ENCODE peak calls at places on chromosomes 5 and 9, in five cellular contexts. One of them, this sample, is unnamed.

GRCh38 chr5:178460598-178461425 is 129.4 kb downstream of the COL23A1 start:
- DNase-seq in GM13977: peak; percentile 47
- DNase-seq in KBM-7: peak; percentile 51
- DNase-seq in stimulated activated CD4-positive, alpha-beta T cell treated with anti-CD3 and anti-CD28 coated beads, Interleukin-15, amount 100 ng/mL, for 48 hours: peak; percentile 48
- DNase-seq in endothelial cell of umbilical vein: peak; percentile 43
- DNase-seq in this sample: peak; percentile 86

GRCh38 chr5:151684690-151685361 is 1.9 kb downstream of the SPARC start:
- DNase-seq in endothelial cell of umbilical vein: peak; percentile 92
- DNase-seq in stimulated activated CD4-positive, alpha-beta T cell treated with anti-CD3 and anti-CD28 coated beads, Interleukin-15, amount 100 ng/mL, for 48 hours: no peak
- DNase-seq in GM13977: no peak
- DNase-seq in KBM-7: peak; percentile 6
- DNase-seq in this sample: peak; percentile 99

GRCh38 chr9:33130961-33131360 is 36.2 kb downstream of the B4GALT1 start:
- DNase-seq in KBM-7: no peak
- DNase-seq in stimulated activated CD4-positive, alpha-beta T cell treated with anti-CD3 and anti-CD28 coated beads, Interleukin-15, amount 100 ng/mL, for 48 hours: no peak
- DNase-seq in endothelial cell of umbilical vein: no peak
- DNase-seq in GM13977: no peak
- DNase-seq in this sample: no peak

GRCh38 chr5:60872892-60873291 is 28.8 kb upstream of the ELOVL7 start:
- DNase-seq in KBM-7: no peak
- DNase-seq in stimulated activated CD4-positive, alpha-beta T cell treated with anti-CD3 and anti-CD28 coated beads, Interleukin-15, amount 100 ng/mL, for 48 hours: no peak
- DNase-seq in endothelial cell of umbilical vein: no peak
- DNase-seq in GM13977: no peak
- DNase-seq in this sample: no peak

GRCh38 chr9:115198018-115198417 is 80.1 kb upstream of the TNC start:
- DNase-seq in stimulated activated CD4-positive, alpha-beta T cell treated with anti-CD3 and anti-CD28 coated beads, Interleukin-15, amount 100 ng/mL, for 48 hours: no peak
- DNase-seq in endothelial cell of umbilical vein: no peak
- DNase-seq in KBM-7: no peak
- DNase-seq in GM13977: no peak
- DNase-seq in this sample: peak; percentile 67

GRCh38 chr5:93107828-93108520 is 473.0 kb downstream of the NR2F1-AS1 start:
- DNase-seq in GM13977: no peak
- DNase-seq in KBM-7: no peak
- DNase-seq in stimulated activated CD4-positive, alpha-beta T cell treated with anti-CD3 and anti-CD28 coated beads, Interleukin-15, amount 100 ng/mL, for 48 hours: no peak
- DNase-seq in endothelial cell of umbilical vein: no peak
- DNase-seq in this sample: no peak

GRCh38 chr9:126696764-126697145 is 83.0 kb downstream of the LMX1B start:
- DNase-seq in stimulated activated CD4-positive, alpha-beta T cell treated with anti-CD3 and anti-CD28 coated beads, Interleukin-15, amount 100 ng/mL, for 48 hours: no peak
- DNase-seq in endothelial cell of umbilical vein: no peak
- DNase-seq in GM13977: no peak
- DNase-seq in KBM-7: no peak
- DNase-seq in this sample: no peak

GRCh38 chr9:116149844-116150243 is 3.7 kb upstream of the PAPPA start:
- DNase-seq in stimulated activated CD4-positive, alpha-beta T cell treated with anti-CD3 and anti-CD28 coated beads, Interleukin-15, amount 100 ng/mL, for 48 hours: no peak
- DNase-seq in KBM-7: peak; percentile 37
- DNase-seq in GM13977: peak; percentile 48
- DNase-seq in endothelial cell of umbilical vein: no peak
- DNase-seq in this sample: peak; percentile 57

GRCh38 chr9:110763568-110763967 is 95.0 kb downstream of the MUSK start:
- DNase-seq in GM13977: no peak
- DNase-seq in stimulated activated CD4-positive, alpha-beta T cell treated with anti-CD3 and anti-CD28 coated beads, Interleukin-15, amount 100 ng/mL, for 48 hours: no peak
- DNase-seq in KBM-7: no peak
- DNase-seq in endothelial cell of umbilical vein: no peak
- DNase-seq in this sample: no peak

GRCh38 chr5:157870837-157871834 is 12.2 kb upstream of the CLINT1 start:
- DNase-seq in stimulated activated CD4-positive, alpha-beta T cell treated with anti-CD3 and anti-CD28 coated beads, Interleukin-15, amount 100 ng/mL, for 48 hours: no peak
- DNase-seq in KBM-7: peak; percentile 25
- DNase-seq in endothelial cell of umbilical vein: peak; percentile 73
- DNase-seq in GM13977: peak; percentile 58
- DNase-seq in this sample: peak; percentile 45

GRCh38 chr5:79743846-79744605 is 54.4 kb downstream of the CMYA5 start:
- DNase-seq in GM13977: no peak
- DNase-seq in stimulated activated CD4-positive, alpha-beta T cell treated with anti-CD3 and anti-CD28 coated beads, Interleukin-15, amount 100 ng/mL, for 48 hours: no peak
- DNase-seq in endothelial cell of umbilical vein: no peak
- DNase-seq in KBM-7: no peak
- DNase-seq in this sample: peak; percentile 65

GRCh38 chr9:95481000-95481399 is 35.8 kb downstream of the PTCH1 start:
- DNase-seq in stimulated activated CD4-positive, alpha-beta T cell treated with anti-CD3 and anti-CD28 coated beads, Interleukin-15, amount 100 ng/mL, for 48 hours: no peak
- DNase-seq in GM13977: peak; percentile 50
- DNase-seq in KBM-7: no peak
- DNase-seq in endothelial cell of umbilical vein: no peak
- DNase-seq in this sample: no peak

GRCh38 chr9:128088253-128088945 is 20.4 kb downstream of the SLC25A25 start:
- DNase-seq in stimulated activated CD4-positive, alpha-beta T cell treated with anti-CD3 and anti-CD28 coated beads, Interleukin-15, amount 100 ng/mL, for 48 hours: no peak
- DNase-seq in GM13977: no peak
- DNase-seq in KBM-7: no peak
- DNase-seq in endothelial cell of umbilical vein: no peak
- DNase-seq in this sample: no peak

GRCh38 chr5:113081881-113082546 is 105.4 kb downstream of the DCP2 start:
- DNase-seq in stimulated activated CD4-positive, alpha-beta T cell treated with anti-CD3 and anti-CD28 coated beads, Interleukin-15, amount 100 ng/mL, for 48 hours: no peak
- DNase-seq in endothelial cell of umbilical vein: peak; percentile 94
- DNase-seq in KBM-7: no peak
- DNase-seq in GM13977: no peak
- DNase-seq in this sample: no peak

GRCh38 chr9:120869726-120870125 is 7.3 kb downstream of the PHF19 start:
- DNase-seq in stimulated activated CD4-positive, alpha-beta T cell treated with anti-CD3 and anti-CD28 coated beads, Interleukin-15, amount 100 ng/mL, for 48 hours: no peak
- DNase-seq in KBM-7: no peak
- DNase-seq in endothelial cell of umbilical vein: no peak
- DNase-seq in GM13977: no peak
- DNase-seq in this sample: no peak

GRCh38 chr5:122499617-122500016 is 187.6 kb downstream of the SNCAIP start:
- DNase-seq in GM13977: no peak
- DNase-seq in KBM-7: no peak
- DNase-seq in endothelial cell of umbilical vein: no peak
- DNase-seq in stimulated activated CD4-positive, alpha-beta T cell treated with anti-CD3 and anti-CD28 coated beads, Interleukin-15, amount 100 ng/mL, for 48 hours: no peak
- DNase-seq in this sample: no peak

GRCh38 chr5:113232667-113233066 is 202.1 kb downstream of the TSSK1B start:
- DNase-seq in stimulated activated CD4-positive, alpha-beta T cell treated with anti-CD3 and anti-CD28 coated beads, Interleukin-15, amount 100 ng/mL, for 48 hours: no peak
- DNase-seq in endothelial cell of umbilical vein: peak; percentile 60
- DNase-seq in GM13977: no peak
- DNase-seq in KBM-7: no peak
- DNase-seq in this sample: no peak

GRCh38 chr5:173191015-173191414 is 44.0 kb downstream of the NKX2-5 start:
- DNase-seq in endothelial cell of umbilical vein: no peak
- DNase-seq in stimulated activated CD4-positive, alpha-beta T cell treated with anti-CD3 and anti-CD28 coated beads, Interleukin-15, amount 100 ng/mL, for 48 hours: no peak
- DNase-seq in KBM-7: no peak
- DNase-seq in GM13977: no peak
- DNase-seq in this sample: no peak

GRCh38 chr9:38312406-38312805 is 80.1 kb upstream of the ALDH1B1 start:
- DNase-seq in stimulated activated CD4-positive, alpha-beta T cell treated with anti-CD3 and anti-CD28 coated beads, Interleukin-15, amount 100 ng/mL, for 48 hours: no peak
- DNase-seq in GM13977: no peak
- DNase-seq in KBM-7: no peak
- DNase-seq in endothelial cell of umbilical vein: no peak
- DNase-seq in this sample: no peak

GRCh38 chr5:133754575-133755169 is 142.3 kb upstream of the FSTL4 start:
- DNase-seq in stimulated activated CD4-positive, alpha-beta T cell treated with anti-CD3 and anti-CD28 coated beads, Interleukin-15, amount 100 ng/mL, for 48 hours: peak; percentile 6
- DNase-seq in KBM-7: peak; percentile 40
- DNase-seq in GM13977: peak; percentile 53
- DNase-seq in endothelial cell of umbilical vein: peak; percentile 21
- DNase-seq in this sample: peak; percentile 74

GRCh38 chr9:93091453-93092081 is 4.5 kb upstream of the CARD19 start:
- DNase-seq in endothelial cell of umbilical vein: peak; percentile 29
- DNase-seq in KBM-7: no peak
- DNase-seq in GM13977: no peak
- DNase-seq in stimulated activated CD4-positive, alpha-beta T cell treated with anti-CD3 and anti-CD28 coated beads, Interleukin-15, amount 100 ng/mL, for 48 hours: peak; percentile 73
- DNase-seq in this sample: peak; percentile 65

GRCh38 chr5:181086410-181087229 is 44.3 kb downstream of the OR2V1 start:
- DNase-seq in GM13977: no peak
- DNase-seq in stimulated activated CD4-positive, alpha-beta T cell treated with anti-CD3 and anti-CD28 coated beads, Interleukin-15, amount 100 ng/mL, for 48 hours: no peak
- DNase-seq in KBM-7: no peak
- DNase-seq in endothelial cell of umbilical vein: no peak
- DNase-seq in this sample: no peak

GRCh38 chr9:93673844-93674334 is 97.5 kb downstream of the PHF2 start:
- DNase-seq in endothelial cell of umbilical vein: no peak
- DNase-seq in KBM-7: no peak
- DNase-seq in GM13977: no peak
- DNase-seq in stimulated activated CD4-positive, alpha-beta T cell treated with anti-CD3 and anti-CD28 coated beads, Interleukin-15, amount 100 ng/mL, for 48 hours: no peak
- DNase-seq in this sample: no peak

GRCh38 chr5:19986036-19986619 is 1.9 kb downstream of the CDH18 start:
- DNase-seq in endothelial cell of umbilical vein: no peak
- DNase-seq in stimulated activated CD4-positive, alpha-beta T cell treated with anti-CD3 and anti-CD28 coated beads, Interleukin-15, amount 100 ng/mL, for 48 hours: no peak
- DNase-seq in KBM-7: no peak
- DNase-seq in GM13977: no peak
- DNase-seq in this sample: no peak

GRCh38 chr9:71121275-71122168 is at the start of gene TRPM3:
- DNase-seq in KBM-7: no peak
- DNase-seq in GM13977: no peak
- DNase-seq in endothelial cell of umbilical vein: no peak
- DNase-seq in stimulated activated CD4-positive, alpha-beta T cell treated with anti-CD3 and anti-CD28 coated beads, Interleukin-15, amount 100 ng/mL, for 48 hours: no peak
- DNase-seq in this sample: peak; percentile 54

GRCh38 chr5:131932235-131932634 is 13.2 kb downstream of the MEIKIN start:
- DNase-seq in KBM-7: no peak
- DNase-seq in stimulated activated CD4-positive, alpha-beta T cell treated with anti-CD3 and anti-CD28 coated beads, Interleukin-15, amount 100 ng/mL, for 48 hours: no peak
- DNase-seq in endothelial cell of umbilical vein: no peak
- DNase-seq in GM13977: no peak
- DNase-seq in this sample: no peak

GRCh38 chr9:117574099-117574498 is 130.1 kb upstream of the TLR4 start:
- DNase-seq in GM13977: no peak
- DNase-seq in stimulated activated CD4-positive, alpha-beta T cell treated with anti-CD3 and anti-CD28 coated beads, Interleukin-15, amount 100 ng/mL, for 48 hours: no peak
- DNase-seq in endothelial cell of umbilical vein: no peak
- DNase-seq in KBM-7: no peak
- DNase-seq in this sample: no peak

GRCh38 chr5:6604946-6605345 is 27.9 kb downstream of the NSUN2 start:
- DNase-seq in stimulated activated CD4-positive, alpha-beta T cell treated with anti-CD3 and anti-CD28 coated beads, Interleukin-15, amount 100 ng/mL, for 48 hours: no peak
- DNase-seq in GM13977: no peak
- DNase-seq in endothelial cell of umbilical vein: no peak
- DNase-seq in KBM-7: no peak
- DNase-seq in this sample: no peak